ENCODE peak calls at places on chromosomes 16 and 17, in six cellular contexts. R, D, C, Q, S and G are unnamed samples.

GRCh38 chr16:74825016-74825415 is 50.4 kb upstream of the FA2H start:
- DNase-seq in C (no peak), R (no peak), S (no peak), Q (no peak), D (no peak), G (no peak)

GRCh38 chr17:79627184-79627765 is 16.4 kb upstream of the RBFOX3 start:
- DNase-seq in Q (no peak), C (peak), D (peak), S (no peak), R (peak), G (no peak)

GRCh38 chr17:81234506-81234855 is 4.4 kb downstream of the TEPSIN start:
- DNase-seq in Q (no peak), S (no peak), C (no peak), R (no peak), D (no peak), G (no peak)

GRCh38 chr16:88686062-88686438 is 257 bp downstream of the SNAI3 start:
- DNase-seq in R (no peak), D (no peak), Q (no peak), S (peak), C (no peak), G (no peak)

GRCh38 chr16:64545769-64546168 is 576.1 kb downstream of the CDH11 start:
- DNase-seq in R (no peak), S (no peak), Q (no peak), D (no peak), C (no peak), G (no peak)

GRCh38 chr17:33962857-33963655 is 292.0 kb upstream of the CCL2 start:
- DNase-seq in R (no peak), D (no peak), C (no peak), S (no peak), Q (peak), G (no peak)

GRCh38 chr16:21685034-21685455 is 21.3 kb downstream of the OTOA start:
- DNase-seq in Q (no peak), D (no peak), C (no peak), S (no peak), R (no peak), G (no peak)

GRCh38 chr16:25690563-25691143 is 1.1 kb upstream of the HS3ST4 start:
- DNase-seq in C (no peak), S (no peak), D (no peak), Q (no peak), R (no peak), G (no peak)

GRCh38 chr16:30533748-30534367 is 800 bp downstream of the ZNF747 start:
- DNase-seq in Q (no peak), C (no peak), D (no peak), R (no peak), S (no peak), G (no peak)

GRCh38 chr17:80263253-80264047 is 2.8 kb downstream of the RNF213 start:
- DNase-seq in D (no peak), Q (peak), S (peak), C (peak), R (peak), G (peak)

GRCh38 chr17:39092672-39093250 is 58.7 kb downstream of the PLXDC1 start:
- DNase-seq in S (no peak), C (no peak), D (no peak), Q (no peak), R (no peak), G (no peak)

GRCh38 chr17:69581061-69581955 is 166.8 kb downstream of the MAP2K6 start:
- DNase-seq in R (no peak), S (no peak), Q (no peak), C (no peak), D (no peak), G (no peak)

GRCh38 chr17:58391302-58391984 is 25.9 kb downstream of the RNF43 start:
- DNase-seq in Q (no peak), R (no peak), D (no peak), C (no peak), S (peak), G (peak)

GRCh38 chr17:29168079-29168758 is 12.0 kb downstream of the MYO18A start:
- DNase-seq in S (no peak), C (peak), Q (no peak), R (no peak), D (no peak), G (no peak)

GRCh38 chr17:47884427-47884740 is 11.7 kb upstream of the SP2 start:
- DNase-seq in D (no peak), R (no peak), S (no peak), Q (no peak), C (no peak), G (no peak)

GRCh38 chr16:73483934-73484712 is 436.2 kb upstream of the ZFHX3 start:
- DNase-seq in C (no peak), S (no peak), Q (no peak), R (no peak), D (no peak), G (no peak)

GRCh38 chr17:45225964-45226530 is 4.4 kb downstream of the FMNL1 start:
- DNase-seq in C (peak), D (no peak), S (peak), Q (peak), R (no peak), G (no peak)

GRCh38 chr16:10866196-10866976 is 10.6 kb upstream of the CIITA start:
- DNase-seq in S (no peak), R (no peak), D (no peak), C (no peak), Q (no peak), G (no peak)

GRCh38 chr17:8954339-8954738 is 11.2 kb downstream of the PIK3R5 start:
- DNase-seq in C (peak), R (no peak), Q (peak), S (peak), D (no peak), G (no peak)

GRCh38 chr17:42116705-42117396 is 4.3 kb downstream of the KAT2A start:
- DNase-seq in C (peak), D (no peak), Q (peak), R (peak), S (peak), G (peak)

GRCh38 chr16:20849587-20850390 is 43.5 kb downstream of the REXO5 start:
- DNase-seq in Q (no peak), R (peak), D (no peak), C (peak), S (peak), G (peak)

GRCh38 chr17:8016632-8017424 is 14.4 kb downstream of the GUCY2D start:
- DNase-seq in S (peak), C (peak), D (peak), R (no peak), Q (no peak), G (no peak)

GRCh38 chr16:234468-235305 is at the start of gene FAM234A:
- DNase-seq in Q (peak), C (peak), D (no peak), S (peak), R (peak), G (peak)

GRCh38 chr16:71311553-71312158 is 22.5 kb upstream of the CMTR2 start:
- DNase-seq in R (no peak), D (no peak), S (no peak), Q (no peak), C (no peak), G (peak)

GRCh38 chr17:66667491-66668030 is 167.4 kb upstream of the CACNG5 start:
- DNase-seq in D (no peak), S (no peak), Q (no peak), R (no peak), C (no peak), G (no peak)

GRCh38 chr17:41464682-41465081 is 2.5 kb downstream of the KRT32 start:
- DNase-seq in R (peak), C (no peak), Q (peak), S (no peak), D (no peak), G (no peak)

GRCh38 chr17:71438631-71439146 is 682.1 kb upstream of the SOX9 start:
- DNase-seq in C (no peak), S (no peak), R (no peak), Q (no peak), D (no peak), G (peak)

GRCh38 chr16:52578007-52578828 is 31.3 kb upstream of the TOX3 start:
- DNase-seq in D (no peak), Q (no peak), R (no peak), C (no peak), S (no peak), G (peak)

GRCh38 chr17:75637143-75637538 is 3.9 kb downstream of the SMIM5 start:
- DNase-seq in S (peak), C (no peak), D (no peak), Q (no peak), R (peak), G (no peak)

GRCh38 chr17:75636381-75637142 is 3.3 kb downstream of the SMIM5 start:
- DNase-seq in R (no peak), C (no peak), S (no peak), D (no peak), Q (peak), G (no peak)

GRCh38 chr17:75634754-75635609 is 1.7 kb downstream of the SMIM5 start:
- DNase-seq in R (peak), S (no peak), Q (no peak), D (no peak), C (no peak), G (no peak)

GRCh38 chr17:75634376-75634740 is 1.1 kb downstream of the SMIM5 start:
- DNase-seq in R (no peak), D (no peak), S (no peak), Q (no peak), C (no peak), G (no peak)

GRCh38 chr17:75635610-75636202 is 2.5 kb downstream of the SMIM5 start:
- DNase-seq in S (peak), D (no peak), R (peak), C (no peak), Q (peak), G (no peak)
- TF ChIP-seq POLR2A in S (no peak), D (no peak), R (no peak), C (no peak), Q (no peak), G (no peak)

DNA sequence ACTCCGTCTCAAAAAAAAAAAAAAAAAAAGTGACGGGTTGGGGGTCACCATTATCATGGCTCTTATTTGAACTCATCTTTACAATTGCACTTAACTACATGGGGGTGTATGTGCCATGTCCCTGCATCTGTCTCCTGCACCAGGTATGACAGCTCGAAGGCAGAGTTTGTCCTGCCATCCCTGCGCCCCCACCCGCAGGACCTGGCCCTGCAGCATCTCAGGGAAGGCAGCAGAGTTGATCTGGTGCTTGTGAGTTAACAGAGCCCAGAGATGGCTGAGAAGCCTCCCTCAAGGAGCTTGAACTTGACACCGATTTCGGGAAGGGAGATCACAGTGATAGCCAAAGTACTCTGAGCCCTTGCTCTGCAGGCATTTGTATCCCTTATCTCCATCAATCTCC is 44.8 kb downstream of the C16orf82 start:
- DNase-seq in R (no peak), D (peak), C (no peak), Q (no peak), S (no peak), G (no peak)
- TF ChIP-seq POLR2A in R (no peak), D (no peak), C (no peak), Q (no peak), S (no peak), G (no peak)

GRCh38 chr17:82696916-82697807 is 1.3 kb downstream of the RAB40B start:
- DNase-seq in Q (no peak), C (no peak), D (no peak), R (peak), S (no peak), G (no peak)

GRCh38 chr17:82698974-82699442 is 510 bp upstream of the RAB40B start:
- DNase-seq in Q (no peak), D (no peak), C (no peak), R (no peak), S (no peak), G (no peak)

GRCh38 chr17:82697808-82698064 is 762 bp downstream of the RAB40B start:
- DNase-seq in D (no peak), C (no peak), S (no peak), Q (no peak), R (no peak), G (no peak)

GRCh38 chr17:82699551-82699950 is 1.1 kb upstream of the RAB40B start:
- DNase-seq in D (no peak), C (no peak), R (no peak), S (no peak), Q (no peak), G (no peak)

GRCh38 chr17:82698065-82698973 is at the start of gene RAB40B:
- DNase-seq in S (peak), C (peak), Q (peak), R (peak), D (no peak), G (peak)
- TF ChIP-seq POLR2A in S (peak), C (no peak), Q (peak), R (peak), D (peak), G (no peak)

GRCh38 chr16:76246587-76246986 is 30.6 kb upstream of the CNTNAP4 start:
- DNase-seq in R (no peak), S (no peak), C (no peak), Q (no peak), D (no peak), G (no peak)
- TF ChIP-seq POLR2A in R (no peak), S (no peak), C (no peak), Q (no peak), D (no peak), G (no peak)

GRCh38 chr16:15949210-15950166 is at the start of gene ABCC1:
- DNase-seq in Q (no peak), C (no peak), S (peak), D (no peak), R (peak), G (peak)
- TF ChIP-seq POLR2A in Q (peak), C (no peak), S (no peak), D (no peak), R (no peak), G (peak)

GRCh38 chr16:58000706-58001676 is at the start of gene USB1:
- DNase-seq in Q (peak), R (peak), C (peak), S (peak), D (no peak), G (peak)
- TF ChIP-seq POLR2A in Q (peak), R (peak), C (peak), S (peak), D (peak), G (peak)

GRCh38 chr17:32927724-32928526 is at the start of gene TMEM98:
- DNase-seq in S (peak), R (peak), C (no peak), Q (no peak), D (no peak), G (no peak)
- TF ChIP-seq POLR2A in S (no peak), R (peak), C (no peak), Q (no peak), D (no peak), G (no peak)

GRCh38 chr16:28126684-28127620 is 63.4 kb upstream of the GSG1L start:
- DNase-seq in D (no peak), Q (no peak), R (no peak), S (no peak), C (no peak), G (no peak)
- TF ChIP-seq POLR2A in D (no peak), Q (no peak), R (no peak), S (no peak), C (no peak), G (no peak)

GRCh38 chr16:1492923-1493745 is at the start of gene TELO2:
- DNase-seq in S (peak), C (peak), D (no peak), R (peak), Q (peak), G (peak)
- TF ChIP-seq POLR2A in S (peak), C (no peak), D (no peak), R (peak), Q (peak), G (peak)

DNA sequence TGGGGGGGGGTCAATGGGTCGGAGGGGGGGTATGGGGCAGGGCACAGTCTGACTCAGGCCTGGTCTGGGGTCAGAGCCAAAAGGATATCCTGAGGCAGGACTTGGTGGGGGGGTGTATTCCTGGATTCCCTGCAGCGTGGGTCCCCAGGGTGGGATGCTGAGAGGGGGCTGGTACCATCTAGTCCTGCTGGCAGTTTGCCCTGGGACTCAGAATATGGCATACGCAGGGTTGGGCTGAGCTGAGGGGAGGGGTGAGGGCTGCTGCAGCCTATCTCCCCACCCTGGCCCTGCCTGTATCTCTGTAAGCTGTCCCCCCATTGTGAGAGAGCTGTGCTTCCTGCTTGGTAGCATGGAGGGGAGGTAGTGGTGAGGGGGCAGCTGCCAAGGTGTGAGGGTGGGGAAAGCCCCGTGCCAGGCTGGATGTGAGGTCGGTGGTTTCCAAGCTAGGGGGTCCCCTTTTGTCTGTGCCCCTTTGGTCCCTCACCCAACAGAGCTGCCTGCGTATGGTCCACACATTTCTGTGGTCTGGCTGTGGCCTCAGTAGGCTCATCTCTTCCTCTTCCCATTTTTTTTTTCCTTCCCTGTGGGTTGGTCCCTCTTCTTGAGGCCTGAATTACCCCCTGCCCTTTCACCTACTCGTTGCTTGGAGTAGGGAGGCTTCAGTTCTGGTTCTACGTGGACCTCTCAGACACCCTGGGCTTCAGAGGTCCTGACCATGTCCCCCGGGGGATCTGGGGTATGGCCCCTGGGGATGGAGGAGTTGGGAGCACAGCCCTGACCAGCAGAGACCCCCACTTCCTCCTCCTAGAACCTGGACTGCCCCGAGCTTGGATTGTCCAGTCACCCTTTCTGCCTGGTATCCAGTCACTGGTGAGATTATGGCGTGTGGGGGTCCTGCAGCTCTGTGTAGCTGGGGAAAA is 15.0 kb downstream of the RARA start:
- DNase-seq in D (no peak), C (peak), R (no peak), S (peak), Q (no peak), G (no peak)
- TF ChIP-seq POLR2A in D (no peak), C (no peak), R (no peak), S (no peak), Q (no peak), G (no peak)